ENCODE peak calls at places on chromosomes 3 and 15, in nine cellular contexts. S, T, V, Z, M, O, Q, H and J are unnamed samples.

GRCh38 chr3:28139288-28139687 is 102.1 kb upstream of the CMC1 start:
- DNase-seq in S (no peak), T (no peak), V (no peak), Z (no peak), M (peak; percentile 24), O (peak; percentile 27), Q (peak; percentile 22), H (no peak), J (no peak)

GRCh38 chr3:54653456-54654195 is 274.2 kb downstream of the LRTM1 start:
- DNase-seq in S (no peak), T (no peak), V (no peak), Z (no peak), M (no peak), O (no peak), Q (no peak), H (no peak), J (no peak)

GRCh38 chr3:45536316-45536715 is 58.2 kb upstream of the LIMD1 start:
- DNase-seq in S (no peak), T (no peak), V (no peak), Z (no peak), M (no peak), O (no peak), Q (no peak), H (no peak), J (no peak)

GRCh38 chr3:99789322-99789721 is 28.3 kb upstream of the CMSS1 start:
- DNase-seq in S (peak; percentile 13), T (peak; percentile 37), V (no peak), Z (peak; percentile 47), M (peak; percentile 27), O (no peak), Q (peak; percentile 30), H (no peak), J (no peak)

GRCh38 chr15:54859982-54860381 is 336.8 kb downstream of the RSL24D1 start:
- DNase-seq in S (no peak), T (no peak), V (no peak), Z (no peak), M (no peak), O (no peak), Q (no peak), H (no peak), J (no peak)

GRCh38 chr15:60183366-60183765 is 179.3 kb downstream of the FOXB1 start:
- DNase-seq in S (no peak), T (no peak), V (no peak), Z (no peak), M (no peak), O (no peak), Q (no peak), H (no peak), J (no peak)

GRCh38 chr3:133457025-133457424 is 57.2 kb downstream of the BFSP2 start:
- DNase-seq in S (no peak), T (no peak), V (no peak), Z (no peak), M (no peak), O (no peak), Q (no peak), H (no peak), J (no peak)

GRCh38 chr15:82647835-82648256 is 683 bp upstream of the CPEB1 start:
- DNase-seq in S (peak; percentile 15), T (no peak), V (no peak), Z (no peak), M (no peak), O (no peak), Q (no peak), H (peak; percentile 75), J (no peak)

GRCh38 chr15:34203936-34204335 is 6.0 kb downstream of the KATNBL1 start:
- DNase-seq in S (no peak), T (no peak), V (no peak), Z (no peak), M (no peak), O (no peak), Q (no peak), H (no peak), J (no peak)

GRCh38 chr3:58164199-58164879 is 46.4 kb downstream of the DNASE1L3 start:
- DNase-seq in S (no peak), T (no peak), V (no peak), Z (peak; percentile 93), M (peak; percentile 75), O (no peak), Q (peak; percentile 60), H (peak; percentile 80), J (no peak)

GRCh38 chr3:135444058-135444457 is 521.5 kb upstream of the PPP2R3A start:
- DNase-seq in S (no peak), T (no peak), V (no peak), Z (no peak), M (no peak), O (no peak), Q (no peak), H (no peak), J (no peak)

GRCh38 chr3:23667536-23668429 is 138.0 kb upstream of the UBE2E1 start:
- DNase-seq in S (no peak), T (no peak), V (no peak), Z (peak; percentile 31), M (no peak), O (no peak), Q (no peak), H (no peak), J (no peak)

GRCh38 chr3:157130138-157130880 is 29.6 kb downstream of the CCNL1 start:
- DNase-seq in S (peak; percentile 92), T (peak; percentile 90), V (peak; percentile 81), Z (peak; percentile 85), M (peak; percentile 63), O (peak; percentile 54), Q (peak; percentile 56), H (peak; percentile 77), J (no peak)

GRCh38 chr3:38040400-38040799 is 1.4 kb downstream of the DLEC1 start:
- DNase-seq in S (peak; percentile 51), T (no peak), V (no peak), Z (no peak), M (no peak), O (no peak), Q (no peak), H (no peak), J (no peak)

GRCh38 chr15:30990451-30991300 is 752 bp downstream of the MTMR10 start:
- DNase-seq in S (peak; percentile 33), T (peak; percentile 12), V (no peak), Z (no peak), M (no peak), O (no peak), Q (no peak), H (no peak), J (no peak)

GRCh38 chr3:5051772-5052171 is 70.3 kb upstream of the ARL8B start:
- DNase-seq in S (no peak), T (no peak), V (no peak), Z (no peak), M (no peak), O (no peak), Q (no peak), H (no peak), J (no peak)

GRCh38 chr15:50137330-50137761 is 18.3 kb upstream of the ATP8B4 start:
- DNase-seq in S (no peak), T (no peak), V (no peak), Z (peak; percentile 94), M (no peak), O (no peak), Q (no peak), H (no peak), J (no peak)

GRCh38 chr15:29424118-29424517 is 154.5 kb upstream of the NSMCE3 start:
- DNase-seq in S (no peak), T (no peak), V (no peak), Z (peak; percentile 27), M (no peak), O (no peak), Q (no peak), H (no peak), J (peak; percentile 80)

GRCh38 chr15:85473455-85473854 is 93.1 kb downstream of the AKAP13 start:
- DNase-seq in S (no peak), T (no peak), V (no peak), Z (no peak), M (no peak), O (no peak), Q (no peak), H (no peak), J (no peak)

GRCh38 chr3:14511971-14512943 is 27.9 kb downstream of the GRIP2 start:
- DNase-seq in S (no peak), T (no peak), V (peak; percentile 27), Z (no peak), M (no peak), O (no peak), Q (peak; percentile 16), H (peak; percentile 53), J (no peak)
- TF ChIP-seq EP300 in S (no peak), T (no peak), V (no peak), Z (no peak), M (no peak), O (no peak), Q (no peak), H (no peak), J (no peak)

GRCh38 chr15:32908921-32909320 is 191.1 kb downstream of the GREM1 start:
- DNase-seq in S (no peak), T (no peak), V (no peak), Z (no peak), M (no peak), O (no peak), Q (no peak), H (no peak), J (no peak)
- H3K4me3 ChIP-seq in S (no peak overlapping the region), T (no peak overlapping the region), V (no peak overlapping the region), Z (no peak overlapping the region), M (no peak overlapping the region), O (no peak overlapping the region), Q (no peak overlapping the region), H (no peak overlapping the region), J (no peak overlapping the region)

GRCh38 chr3:77606372-77606771 is 566.5 kb downstream of the ROBO2 start:
- DNase-seq in S (no peak), T (no peak), V (no peak), Z (no peak), M (no peak), O (no peak), Q (no peak), H (no peak), J (no peak)
- TF ChIP-seq EP300 in S (no peak), T (no peak), V (no peak), Z (no peak), M (no peak), O (no peak), Q (no peak), H (no peak), J (no peak)

GRCh38 chr3:10274601-10275000 is 18.1 kb downstream of the GHRL start:
- DNase-seq in S (no peak), T (no peak), V (no peak), Z (no peak), M (no peak), O (no peak), Q (no peak), H (no peak), J (no peak)

GRCh38 chr3:10268930-10269329 is 20.7 kb downstream of the TATDN2 start:
- DNase-seq in S (no peak), T (no peak), V (no peak), Z (no peak), M (no peak), O (no peak), Q (no peak), H (no peak), J (no peak)

GRCh38 chr3:10273697-10274305 is 18.9 kb downstream of the GHRL start:
- DNase-seq in S (no peak), T (no peak), V (no peak), Z (no peak), M (no peak), O (no peak), Q (no peak), H (no peak), J (no peak)

GRCh38 chr3:10269443-10269842 is 21.2 kb downstream of the TATDN2 start:
- DNase-seq in S (no peak), T (no peak), V (no peak), Z (no peak), M (no peak), O (no peak), Q (no peak), H (no peak), J (no peak)

GRCh38 chr3:10272977-10273376 is 19.8 kb downstream of the GHRL start:
- DNase-seq in S (no peak), T (no peak), V (no peak), Z (no peak), M (no peak), O (no peak), Q (no peak), H (no peak), J (no peak)
- H3K4me3 ChIP-seq in S (no peak overlapping the region), T (no peak overlapping the region), V (no peak overlapping the region), Z (no peak overlapping the region), M (no peak overlapping the region), O (no peak overlapping the region), Q (no peak overlapping the region), H (no peak overlapping the region), J (no peak overlapping the region)